ENCODE peak calls at places on chromosomes 4 and X, in six cellular contexts. Q is A549; X is heart right ventricle; K is CD8-positive, alpha-beta T cell; P is adrenal gland; J is Peyer's patch. N is an unnamed sample.

GRCh38 chr4:152421576-152421975 is 114.3 kb downstream of the FBXW7 start:
- DNase-seq in Q (no peak), X (no peak), K (no peak), P (no peak), J (no peak), N (no peak)

GRCh38 chr4:71217688-71218087 is 121.1 kb upstream of the SLC4A4 start:
- DNase-seq in Q (no peak), X (no peak), K (no peak), P (no peak), J (no peak), N (no peak)

GRCh38 chrX:39418936-39419659 is 617.8 kb downstream of the MID1IP1 start:
- DNase-seq in Q (no peak), X (peak; percentile 42), K (no peak), P (peak; percentile 80), J (no peak), N (no peak)

GRCh38 chr4:187286536-187286935 is 562.9 kb upstream of the FAT1 start:
- DNase-seq in Q (no peak), X (no peak), K (no peak), P (no peak), J (no peak), N (no peak)

GRCh38 chrX:154490021-154490413 is 412 bp downstream of the SLC10A3 start:
- DNase-seq in Q (peak; percentile 31), X (peak; percentile 25), K (peak; percentile 15), P (peak; percentile 55), J (peak; percentile 64), N (no peak)

GRCh38 chr4:102554482-102554881 is 53.3 kb downstream of the NFKB1 start:
- DNase-seq in Q (no peak), X (peak; percentile 33), K (no peak), P (no peak), J (peak; percentile 50), N (peak; percentile 38)

GRCh38 chr4:1249731-1250526 is 999 bp upstream of the CTBP1 start:
- DNase-seq in Q (peak; percentile 29), X (peak; percentile 60), K (no peak), P (peak; percentile 53), J (peak; percentile 61), N (no peak)

GRCh38 chrX:39613508-39613921 is 484.2 kb downstream of the BCOR start:
- DNase-seq in Q (peak; percentile 15), X (peak; percentile 19), K (no peak), P (peak; percentile 34), J (peak; percentile 49), N (peak; percentile 6)

GRCh38 chrX:86805241-86805640 is 657.0 kb downstream of the DACH2 start:
- DNase-seq in Q (no peak), X (no peak), K (no peak), P (no peak), J (no peak), N (no peak)

GRCh38 chr4:159551268-159551667 is 448.4 kb downstream of the RAPGEF2 start:
- DNase-seq in Q (no peak), X (no peak), K (no peak), P (no peak), J (no peak), N (no peak)

GRCh38 chr4:167119392-167119791 is 114.9 kb downstream of the SPOCK3 start:
- DNase-seq in Q (no peak), X (no peak), K (no peak), P (no peak), J (no peak), N (no peak)

GRCh38 chr4:14000091-14000814 is 372.7 kb upstream of the BOD1L1 start:
- DNase-seq in Q (no peak), X (no peak), K (no peak), P (no peak), J (no peak), N (no peak)

GRCh38 chr4:4524364-4524763 is 17.5 kb downstream of the STX18 start:
- DNase-seq in Q (no peak), X (no peak), K (peak; percentile 13), P (no peak), J (peak; percentile 54), N (no peak)

GRCh38 chr4:7747062-7747385 is 192.6 kb downstream of the AFAP1 start:
- DNase-seq in Q (no peak), X (peak; percentile 34), K (no peak), P (peak; percentile 47), J (peak; percentile 55), N (peak; percentile 66)

GRCh38 chrX:11557120-11557519 is 108.6 kb downstream of the ARHGAP6 start:
- DNase-seq in Q (peak; percentile 3), X (no peak), K (no peak), P (no peak), J (no peak), N (no peak)

GRCh38 chrX:20461576-20461975 is 194.9 kb upstream of the RPS6KA3 start:
- DNase-seq in Q (no peak), X (no peak), K (no peak), P (no peak), J (no peak), N (no peak)

GRCh38 chrX:147853701-147854100 is 58.0 kb upstream of the FMR1 start:
- DNase-seq in Q (no peak), X (no peak), K (no peak), P (no peak), J (no peak), N (no peak)

GRCh38 chr4:38831653-38832052 is 25.0 kb downstream of the TLR6 start:
- DNase-seq in Q (no peak), X (no peak), K (no peak), P (no peak), J (no peak), N (no peak)

GRCh38 chr4:149795256-149795655 is 20.4 kb downstream of the IQCM start:
- DNase-seq in Q (no peak), X (no peak), K (no peak), P (no peak), J (no peak), N (no peak)

GRCh38 chr4:105306158-105306781 is 159.6 kb downstream of the TET2 start:
- DNase-seq in Q (no peak), X (no peak), K (no peak), P (no peak), J (no peak), N (no peak)

GRCh38 chrX:14083783-14084182 is 54.1 kb upstream of the GEMIN8 start:
- DNase-seq in Q (no peak), X (no peak), K (no peak), P (no peak), J (no peak), N (no peak)

DNA sequence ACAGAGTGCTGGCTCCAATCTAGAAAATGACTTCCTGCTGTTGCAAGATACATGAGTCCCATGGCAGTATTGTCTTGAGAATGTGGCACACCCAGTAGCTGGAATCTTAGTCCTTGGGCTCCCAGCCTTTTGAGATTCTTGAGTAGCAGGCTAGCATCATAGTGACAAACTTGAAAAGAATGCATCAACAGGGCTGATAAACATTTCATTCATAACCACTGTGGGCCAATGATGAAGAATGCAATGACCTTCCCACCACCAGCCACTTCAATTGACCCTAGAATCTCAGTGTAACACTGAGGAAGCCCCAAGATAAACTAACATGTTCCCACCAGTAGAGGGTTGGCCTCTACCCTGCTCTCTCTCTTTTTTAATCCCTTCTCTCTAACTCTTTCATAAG is 329.3 kb downstream of the GBA3 start:
- DNase-seq in Q (peak; percentile 20), X (no peak), K (no peak), P (no peak), J (no peak), N (no peak)
- H3K4me3 ChIP-seq in Q (no peak overlapping the region), X (no peak overlapping the region), K (no peak overlapping the region), P (no peak overlapping the region), J (no peak overlapping the region), N (no peak overlapping the region)

DNA sequence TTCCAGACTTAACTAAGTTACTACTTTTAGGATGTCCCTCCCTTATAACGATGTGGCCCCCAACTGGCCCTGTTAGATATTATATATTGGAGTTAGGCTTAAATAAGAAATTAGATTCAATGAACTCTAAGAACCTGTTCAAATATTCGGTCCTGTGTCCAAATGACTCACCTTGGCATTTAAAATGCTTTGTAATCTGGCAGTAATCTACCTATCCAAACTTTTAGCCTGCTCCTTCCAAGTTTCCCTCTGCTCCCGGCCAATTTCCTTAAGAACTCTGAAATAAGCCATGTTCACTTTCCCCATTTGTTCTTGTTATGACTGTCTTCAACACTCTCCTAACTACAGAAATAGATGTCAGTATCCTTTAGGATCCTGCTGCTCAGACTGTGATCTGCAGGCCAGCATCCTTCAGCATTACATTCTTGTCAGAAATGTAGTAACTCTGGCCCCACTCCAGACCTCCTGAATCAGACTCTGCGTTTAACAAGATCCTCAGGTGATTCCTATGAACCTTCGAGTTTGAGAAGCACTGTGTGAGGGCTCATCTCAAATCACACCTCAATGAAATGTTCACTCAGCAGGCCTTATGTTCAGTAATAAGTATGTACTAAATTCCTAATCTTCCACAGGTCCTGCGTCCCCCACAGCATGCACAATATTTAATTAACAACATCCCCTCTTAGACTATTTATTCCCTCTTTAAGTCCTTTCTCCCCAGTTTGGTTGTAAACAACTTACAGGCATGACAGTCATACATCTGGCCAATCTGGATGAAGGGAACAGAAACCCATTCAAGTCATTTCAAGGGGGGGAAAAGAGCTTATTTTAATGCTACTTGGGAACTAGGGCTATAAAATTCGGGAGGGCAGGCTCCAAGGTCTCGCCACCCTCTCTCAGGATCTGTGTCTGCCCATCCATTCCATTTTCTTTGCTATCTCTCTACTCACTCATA is 3.0 kb downstream of the ATP8A1 start:
- DNase-seq in Q (no peak), X (no peak), K (no peak), P (peak; percentile 53), J (no peak), N (no peak)
- H3K27ac ChIP-seq in Q (no peak overlapping the region), X (peak overlapping the region; percentile 93), K (no peak overlapping the region), P (peak overlapping the region; percentile 93), J (peak overlapping the region; percentile 17), N (peak overlapping the region; percentile 0)

DNA sequence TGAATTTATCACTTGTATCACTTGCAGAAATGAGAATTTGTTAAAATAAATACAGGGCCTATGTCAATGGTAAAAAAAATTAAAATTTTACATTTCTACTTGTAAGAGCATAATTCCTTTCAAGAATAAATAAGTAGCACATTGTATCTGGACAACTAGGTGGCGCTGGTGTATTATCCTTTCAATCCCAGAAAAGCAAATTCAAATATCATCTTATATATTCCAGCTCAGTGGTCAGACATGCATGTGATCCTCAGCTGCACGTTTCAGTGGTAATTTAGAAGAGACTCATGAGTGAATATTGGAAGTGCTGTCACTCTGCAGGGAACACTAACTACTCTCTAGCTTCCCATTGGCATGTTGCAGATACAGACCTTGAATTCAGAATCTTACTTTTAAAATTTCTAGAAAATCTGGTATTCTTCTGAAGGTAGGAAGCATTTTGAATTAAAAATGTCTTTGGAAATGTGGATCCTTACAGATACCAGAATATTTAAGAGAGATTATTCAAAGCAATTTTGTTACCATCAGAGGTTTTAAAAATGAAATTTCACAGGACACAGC is 1414.7 kb upstream of the TENM3 start:
- DNase-seq in Q (no peak), X (no peak), K (no peak), P (peak; percentile 62), J (no peak), N (no peak)
- TF ChIP-seq CTCF in Q (peak; percentile 54), X (no peak), K (no peak), P (peak; percentile 84), J (peak; percentile 33), N (peak; percentile 83)

GRCh38 chr4:151417766-151418376 is 8.9 kb downstream of the FHIP1A start:
- DNase-seq in Q (no peak), X (no peak), K (no peak), P (no peak), J (no peak), N (no peak)

GRCh38 chr4:151417164-151417571 is 8.2 kb downstream of the FHIP1A start:
- DNase-seq in Q (no peak), X (no peak), K (no peak), P (no peak), J (no peak), N (no peak)

GRCh38 chr4:151418385-151418784 is 9.4 kb downstream of the FHIP1A start:
- DNase-seq in Q (no peak), X (no peak), K (no peak), P (no peak), J (no peak), N (no peak)

GRCh38 chr4:151418856-151419255 is 9.9 kb downstream of the FHIP1A start:
- DNase-seq in Q (no peak), X (no peak), K (no peak), P (no peak), J (no peak), N (no peak)

GRCh38 chr4:151415978-151416377 is 7.0 kb downstream of the FHIP1A start:
- DNase-seq in Q (no peak), X (no peak), K (no peak), P (no peak), J (no peak), N (no peak)
- H3K4me3 ChIP-seq in Q (no peak overlapping the region), X (no peak overlapping the region), K (no peak overlapping the region), P (no peak overlapping the region), J (no peak overlapping the region), N (no peak overlapping the region)

N was measured in dorsolateral prefrontal cortex.